ENCODE peak calls at places on chromosomes 3 and 15, in six cellular contexts. U is IMR-90, Z is H1, T is mesendoderm, B is mesenchymal stem cell, M is trophoblast cell. I is an unnamed sample.

GRCh38 chr3:9507586-9508578 is 45.7 kb downstream of the LHFPL4 start:
- DNase-seq in U (no peak), Z (no peak), T (peak; percentile 10), B (no peak), M (no peak), I (no peak)

GRCh38 chr15:97968380-97968779 is 7.9 kb downstream of the ARRDC4 start:
- DNase-seq in U (peak; percentile 90), Z (no peak), T (no peak), B (peak; percentile 27), M (peak; percentile 38), I (no peak)

GRCh38 chr3:135161425-135161824 is 366.4 kb downstream of the EPHB1 start:
- DNase-seq in U (no peak), Z (no peak), T (peak; percentile 23), B (no peak), M (no peak), I (peak; percentile 11)

GRCh38 chr3:111610189-111610588 is 15.0 kb upstream of the ZBED2 start:
- DNase-seq in U (no peak), Z (no peak), T (no peak), B (no peak), M (no peak), I (no peak)

GRCh38 chr15:33104276-33104675 is 90.2 kb downstream of the FMN1 start:
- DNase-seq in U (peak; percentile 92), Z (no peak), T (no peak), B (peak; percentile 24), M (no peak), I (no peak)

GRCh38 chr3:138118863-138119766 is 3.7 kb upstream of the DZIP1L start:
- DNase-seq in U (peak; percentile 73), Z (no peak), T (peak; percentile 91), B (peak; percentile 79), M (peak; percentile 90), I (peak; percentile 67)

GRCh38 chr3:54235998-54236397 is 113.6 kb downstream of the CACNA2D3 start:
- DNase-seq in U (no peak), Z (no peak), T (no peak), B (no peak), M (no peak), I (no peak)

GRCh38 chr15:33115191-33115861 is 79.2 kb downstream of the FMN1 start:
- DNase-seq in U (peak; percentile 67), Z (no peak), T (no peak), B (no peak), M (peak; percentile 80), I (no peak)

GRCh38 chr3:99577160-99577559 is 61.2 kb upstream of the COL8A1 start:
- DNase-seq in U (peak; percentile 46), Z (no peak), T (no peak), B (no peak), M (no peak), I (no peak)

GRCh38 chr3:86828751-86829150 is 162.2 kb downstream of the VGLL3 start:
- DNase-seq in U (no peak), Z (no peak), T (no peak), B (no peak), M (no peak), I (no peak)

GRCh38 chr15:80489030-80489594 is 84.9 kb downstream of the ARNT2 start:
- DNase-seq in U (peak; percentile 93), Z (no peak), T (no peak), B (peak; percentile 88), M (peak; percentile 56), I (no peak)

GRCh38 chr3:144096016-144096415 is 124.4 kb downstream of the DIPK2A start:
- DNase-seq in U (no peak), Z (no peak), T (no peak), B (no peak), M (no peak), I (no peak)

GRCh38 chr15:90818251-90819210 is 49.9 kb upstream of the FURIN start:
- DNase-seq in U (no peak), Z (no peak), T (peak; percentile 35), B (no peak), M (no peak), I (no peak)

GRCh38 chr3:194676471-194676870 is 4.5 kb upstream of the LSG1 start:
- DNase-seq in U (no peak), Z (no peak), T (no peak), B (no peak), M (no peak), I (no peak)

GRCh38 chr3:194939949-194940770 is 254.5 kb downstream of the FAM43A start:
- DNase-seq in U (no peak), Z (no peak), T (no peak), B (no peak), M (no peak), I (no peak)

GRCh38 chr3:7062714-7063113 is 201.8 kb downstream of the GRM7 start:
- DNase-seq in U (no peak), Z (no peak), T (no peak), B (no peak), M (no peak), I (no peak)

GRCh38 chr3:50319872-50320625 is 2.5 kb downstream of the HYAL2 start:
- DNase-seq in U (no peak), Z (no peak), T (no peak), B (no peak), M (no peak), I (no peak)

GRCh38 chr15:28786521-28786920 is 61.9 kb downstream of the GOLGA6L7 start:
- DNase-seq in U (no peak), Z (no peak), T (no peak), B (no peak), M (peak; percentile 80), I (no peak)

GRCh38 chr3:37622999-37623883 is 238.4 kb upstream of the CTDSPL start:
- DNase-seq in U (no peak), Z (no peak), T (no peak), B (no peak), M (no peak), I (no peak)

GRCh38 chr15:31320022-31320421 is 6.6 kb upstream of the KLF13 start:
- DNase-seq in U (no peak), Z (no peak), T (no peak), B (no peak), M (no peak), I (no peak)

GRCh38 chr3:132432639-132433038 is 15.3 kb downstream of the DNAJC13 start:
- DNase-seq in U (peak; percentile 93), Z (no peak), T (no peak), B (peak; percentile 91), M (no peak), I (no peak)

GRCh38 chr3:38578081-38578475 is 71.4 kb downstream of the SCN5A start:
- DNase-seq in U (no peak), Z (no peak), T (no peak), B (no peak), M (no peak), I (no peak)

GRCh38 chr15:78811124-78811824 is at the start of gene ADAMTS7:
- DNase-seq in U (peak; percentile 71), Z (peak; percentile 49), T (peak; percentile 86), B (peak; percentile 80), M (peak; percentile 44), I (peak; percentile 80)

GRCh38 chr3:48688032-48688736 is 2.5 kb upstream of the NCKIPSD start:
- DNase-seq in U (peak; percentile 84), Z (no peak), T (no peak), B (peak; percentile 61), M (no peak), I (no peak)

GRCh38 chr3:126679318-126679751 is 24.4 kb upstream of the TXNRD3 start:
- DNase-seq in U (peak; percentile 62), Z (peak; percentile 79), T (peak; percentile 84), B (peak; percentile 76), M (peak; percentile 91), I (peak; percentile 91)

GRCh38 chr3:79341961-79342360 is 425.8 kb downstream of the ROBO1 start:
- DNase-seq in U (no peak), Z (no peak), T (no peak), B (no peak), M (no peak), I (no peak)
- H3K79me1 ChIP-seq in U (no peaks in the 10 kb centered on the region), Z (no peaks in the 10 kb centered on the region), T (no peaks in the 10 kb centered on the region), B (no peaks in the 10 kb centered on the region), M (no peaks in the 10 kb centered on the region), I (no peaks in the 10 kb centered on the region)

DNA sequence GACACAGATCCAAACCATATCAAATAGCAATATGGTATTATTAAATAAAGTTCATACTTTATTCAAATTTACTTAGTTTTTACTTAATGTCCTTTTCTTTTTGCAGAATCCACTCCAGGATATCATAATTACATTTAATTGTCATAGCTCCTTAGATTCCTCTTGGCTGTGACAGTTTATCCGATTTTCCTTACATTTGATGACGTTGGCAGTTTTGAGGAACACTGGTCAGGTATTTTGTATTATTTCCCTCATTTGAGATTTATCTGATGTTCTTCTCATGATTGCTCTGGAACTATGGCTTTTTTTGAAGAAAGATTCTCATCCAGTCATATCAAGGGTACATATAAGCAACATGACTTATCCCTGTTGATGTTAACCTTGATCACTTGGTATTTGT is 198.3 kb upstream of the STAC start:
- DNase-seq in U (no peak), Z (no peak), T (no peak), B (no peak), M (no peak), I (no peak)
- H3K36me3 ChIP-seq in U (no peaks in the 10 kb centered on the region), Z (no peaks in the 10 kb centered on the region), T (no peaks in the 10 kb centered on the region), B (no peaks in the 10 kb centered on the region), M (no peaks in the 10 kb centered on the region), I (no peaks in the 10 kb centered on the region)

GRCh38 chr3:71442648-71443047 is 140.9 kb downstream of the FOXP1 start:
- DNase-seq in U (no peak), Z (no peak), T (no peak), B (no peak), M (no peak), I (no peak)
- H3K79me1 ChIP-seq in U (peaks cover 58% of the 10 kb centered on the region), Z (peaks cover 4% of the 10 kb centered on the region), T (no peaks in the 10 kb centered on the region), B (peaks cover 37% of the 10 kb centered on the region), M (peaks cover 2% of the 10 kb centered on the region), I (peaks cover 2% of the 10 kb centered on the region)

GRCh38 chr3:58095471-58096145 is 87.4 kb downstream of the FLNB start:
- DNase-seq in U (no peak), Z (no peak), T (no peak), B (no peak), M (no peak), I (no peak)
- H3K36me3 ChIP-seq in U (peaks cover 43% of the 10 kb centered on the region), Z (peaks cover 23% of the 10 kb centered on the region), T (peaks cover 3% of the 10 kb centered on the region), B (peaks cover 60% of the 10 kb centered on the region), M (peaks cover 46% of the 10 kb centered on the region), I (peaks cover 8% of the 10 kb centered on the region)

DNA sequence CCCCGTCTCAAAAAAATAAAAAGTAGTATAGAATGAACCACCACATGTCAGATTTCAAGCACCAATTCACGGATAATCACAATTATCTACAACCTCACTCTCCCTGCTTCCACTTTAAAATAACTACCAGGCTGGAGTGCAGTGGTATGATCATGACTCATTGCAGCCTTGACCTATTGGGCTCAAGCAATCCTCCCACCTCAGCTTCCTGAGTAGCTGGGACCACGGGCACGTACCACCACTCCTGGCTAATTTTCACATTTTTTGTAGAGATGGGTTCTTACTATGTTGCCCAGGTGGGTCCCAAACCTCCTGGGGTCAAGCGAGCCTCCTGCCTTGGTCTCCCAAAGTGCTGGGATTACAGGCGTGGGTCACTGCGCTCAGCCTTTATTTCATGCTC is 38.1 kb upstream of the LDHAL6B start:
- DNase-seq in U (peak; percentile 63), Z (no peak), T (no peak), B (peak; percentile 79), M (no peak), I (no peak)
- H3K79me1 ChIP-seq in U (peaks cover 31% of the 10 kb centered on the region), Z (no peaks in the 10 kb centered on the region), T (no peaks in the 10 kb centered on the region), B (peaks cover 20% of the 10 kb centered on the region), M (peaks cover 15% of the 10 kb centered on the region), I (no peaks in the 10 kb centered on the region)